ENCODE peak calls at places on chromosomes 7 and 10, in nine cellular contexts. Z is GDM1; G is activated naive CD8-positive, alpha-beta T cell treated with anti-CD3 and anti-CD28 coated beads for 36 hours; K is NCI-H1105; H is MV-4-11; P is Kasumi-1; U is RKO; V is psoas muscle; M is HAP-1. Y is an unnamed sample.
A peak's percentile ranks its signal among the peaks of the same experiment; 100 is the strongest.

GRCh38 chr7:121931149-121931922 is 58.4 kb downstream of the PTPRZ1 start:
- DNase-seq in M (no peak), H (no peak), P (no peak), G (no peak), K (no peak), Z (no peak), V (no peak), U (no peak), Y (no peak)

GRCh38 chr7:32762894-32763293 is 128.7 kb downstream of the KBTBD2 start:
- DNase-seq in K (no peak), H (no peak), V (no peak), U (no peak), Z (no peak), P (peak; percentile 67), M (no peak), G (no peak), Y (no peak)

GRCh38 chr7:90777075-90777864 is 181.1 kb downstream of the CDK14 start:
- DNase-seq in V (no peak), U (no peak), M (no peak), K (no peak), P (no peak), H (no peak), G (no peak), Z (no peak), Y (no peak)

GRCh38 chr7:82443044-82443800 is at the start of gene CACNA2D1:
- DNase-seq in V (peak; percentile 76), P (peak; percentile 43), H (no peak), U (no peak), M (peak; percentile 57), Z (no peak), G (peak; percentile 16), K (no peak), Y (peak; percentile 3)

GRCh38 chr10:30755474-30755873 is 125.9 kb upstream of the LYZL2 start:
- DNase-seq in K (no peak), H (no peak), P (no peak), Z (no peak), M (no peak), U (no peak), G (no peak), V (no peak), Y (no peak)

GRCh38 chr7:47557317-47557985 is 24.5 kb downstream of the TNS3 start:
- DNase-seq in Z (no peak), G (no peak), H (no peak), V (peak; percentile 49), P (no peak), U (no peak), M (no peak), K (no peak), Y (no peak)

GRCh38 chr7:132738254-132738653 is 162.0 kb upstream of the PLXNA4 start:
- DNase-seq in P (no peak), K (no peak), G (no peak), H (no peak), Z (no peak), M (no peak), U (peak; percentile 89), V (no peak), Y (no peak)

GRCh38 chr7:65800890-65801341 is 72.0 kb upstream of the VKORC1L1 start:
- DNase-seq in H (no peak), P (no peak), K (no peak), U (no peak), Z (no peak), G (no peak), V (no peak), M (no peak), Y (no peak)

GRCh38 chr7:155412416-155413253 is 45.3 kb upstream of the EN2 start:
- DNase-seq in G (peak; percentile 58), V (no peak), Z (no peak), K (peak; percentile 85), M (peak; percentile 83), U (peak; percentile 40), P (peak; percentile 49), H (peak; percentile 29), Y (peak; percentile 64)

GRCh38 chr10:82813856-82814255 is 938.9 kb downstream of the NRG3 start:
- DNase-seq in M (no peak), V (no peak), K (no peak), H (peak; percentile 62), P (no peak), U (no peak), G (no peak), Z (no peak), Y (no peak)

GRCh38 chr7:141674702-141675101 is 27.3 kb downstream of the DENND11 start:
- DNase-seq in H (no peak), M (peak; percentile 47), G (peak; percentile 11), Z (no peak), K (no peak), P (peak; percentile 14), U (no peak), V (no peak), Y (peak; percentile 12)